ENCODE peak calls at places on chromosomes 2 and 18, in four cellular contexts. One of them, this sample, is unnamed.

GRCh38 chr2:230899287-230899686 is 25.8 kb downstream of the GPR55 start:
- DNase-seq in RWPE1: no peak
- DNase-seq in smooth muscle cell of the brain vasculature: no peak
- DNase-seq in COR-L47: no peak
- DNase-seq in this sample: no peak

GRCh38 chr18:78092901-78093300 is 843.3 kb downstream of the GALR1 start:
- DNase-seq in RWPE1: no peak
- DNase-seq in COR-L47: no peak
- DNase-seq in smooth muscle cell of the brain vasculature: no peak
- DNase-seq in this sample: no peak

GRCh38 chr18:33128581-33128980 is 311.9 kb downstream of the CCDC178 start:
- DNase-seq in smooth muscle cell of the brain vasculature: no peak
- DNase-seq in COR-L47: no peak
- DNase-seq in RWPE1: no peak
- DNase-seq in this sample: no peak

GRCh38 chr2:1581965-1582625 is 162.2 kb downstream of the PXDN start:
- DNase-seq in smooth muscle cell of the brain vasculature: no peak
- DNase-seq in RWPE1: no peak
- DNase-seq in COR-L47: no peak
- DNase-seq in this sample: no peak

GRCh38 chr18:46518438-46518837 is 138.6 kb downstream of the LOXHD1 start:
- DNase-seq in COR-L47: no peak
- DNase-seq in smooth muscle cell of the brain vasculature: no peak
- DNase-seq in RWPE1: peak; percentile 7
- DNase-seq in this sample: no peak

GRCh38 chr2:118539290-118539689 is 308.2 kb downstream of the EN1 start:
- DNase-seq in smooth muscle cell of the brain vasculature: no peak
- DNase-seq in COR-L47: no peak
- DNase-seq in RWPE1: peak; percentile 10
- DNase-seq in this sample: no peak

GRCh38 chr2:120257522-120257921 is 4.9 kb downstream of the RALB start:
- DNase-seq in COR-L47: no peak
- DNase-seq in smooth muscle cell of the brain vasculature: no peak
- DNase-seq in RWPE1: no peak
- DNase-seq in this sample: peak; percentile 86

GRCh38 chr2:41710944-41711343 is 336.9 kb upstream of the PKDCC start:
- DNase-seq in smooth muscle cell of the brain vasculature: no peak
- DNase-seq in COR-L47: no peak
- DNase-seq in RWPE1: peak; percentile 45
- DNase-seq in this sample: no peak

GRCh38 chr18:22347624-22348511 is 69.8 kb downstream of the CTAGE1 start:
- DNase-seq in RWPE1: no peak
- DNase-seq in smooth muscle cell of the brain vasculature: no peak
- DNase-seq in COR-L47: no peak
- DNase-seq in this sample: no peak

GRCh38 chr18:45782662-45783061 is 42.8 kb upstream of the SIGLEC15 start:
- DNase-seq in smooth muscle cell of the brain vasculature: no peak
- DNase-seq in COR-L47: peak; percentile 4
- DNase-seq in RWPE1: no peak
- DNase-seq in this sample: no peak

GRCh38 chr18:49858309-49859005 is 45.1 kb upstream of the ACAA2 start:
- DNase-seq in RWPE1: peak; percentile 52
- DNase-seq in smooth muscle cell of the brain vasculature: peak; percentile 57
- DNase-seq in COR-L47: peak; percentile 72
- DNase-seq in this sample: peak; percentile 16

GRCh38 chr2:232419245-232420072 is 12.8 kb downstream of the ALPG start:
- DNase-seq in COR-L47: no peak
- DNase-seq in RWPE1: no peak
- DNase-seq in smooth muscle cell of the brain vasculature: no peak
- DNase-seq in this sample: no peak

GRCh38 chr2:3456125-3456524 is 63.2 kb downstream of the ADI1 start:
- DNase-seq in smooth muscle cell of the brain vasculature: no peak
- DNase-seq in COR-L47: no peak
- DNase-seq in RWPE1: no peak
- DNase-seq in this sample: no peak

GRCh38 chr2:7269993-7270392 is 352.8 kb downstream of the RNF144A start:
- DNase-seq in RWPE1: no peak
- DNase-seq in COR-L47: peak; percentile 97
- DNase-seq in smooth muscle cell of the brain vasculature: no peak
- DNase-seq in this sample: no peak

GRCh38 chr2:20370191-20370590 is 19.5 kb upstream of the PUM2 start:
- DNase-seq in COR-L47: no peak
- DNase-seq in RWPE1: peak; percentile 87
- DNase-seq in smooth muscle cell of the brain vasculature: no peak
- DNase-seq in this sample: no peak

GRCh38 chr18:75678662-75679061 is 251.2 kb upstream of the SMIM21 start:
- DNase-seq in COR-L47: no peak
- DNase-seq in RWPE1: no peak
- DNase-seq in smooth muscle cell of the brain vasculature: no peak
- DNase-seq in this sample: no peak

GRCh38 chr18:3455938-3456685 is 6.1 kb downstream of the TGIF1 start:
- DNase-seq in RWPE1: no peak
- DNase-seq in smooth muscle cell of the brain vasculature: no peak
- DNase-seq in COR-L47: no peak
- DNase-seq in this sample: no peak

GRCh38 chr2:191499050-191499449 is 178.9 kb upstream of the NABP1 start:
- DNase-seq in smooth muscle cell of the brain vasculature: no peak
- DNase-seq in COR-L47: no peak
- DNase-seq in RWPE1: no peak
- DNase-seq in this sample: no peak

GRCh38 chr2:198371902-198372611 is 567.7 kb downstream of the PLCL1 start:
- DNase-seq in COR-L47: no peak
- DNase-seq in RWPE1: no peak
- DNase-seq in smooth muscle cell of the brain vasculature: no peak
- DNase-seq in this sample: no peak